ENCODE peak calls at places on chromosomes 2 and 18, in four cellular contexts. Z, H, F and X are unnamed samples.

GRCh38 chr2:46171996-46172546 is 125.1 kb upstream of the EPAS1 start:
- DNase-seq in Z (no peak), H (peak), F (no peak), X (no peak)

GRCh38 chr18:24176727-24177416 is 38.0 kb downstream of the CABYR start:
- DNase-seq in Z (no peak), H (peak), F (peak), X (peak)

GRCh38 chr18:23793051-23793450 is 103.8 kb downstream of the LAMA3 start:
- DNase-seq in Z (no peak), H (peak), F (no peak), X (no peak)

GRCh38 chr2:219720956-219721355 is 93.5 kb downstream of the SLC4A3 start:
- DNase-seq in Z (no peak), H (peak), F (no peak), X (no peak)

GRCh38 chr2:231800493-231801091 is 14.3 kb downstream of the COPS7B start:
- DNase-seq in Z (no peak), H (peak), F (peak), X (no peak)

GRCh38 chr2:112483047-112483473 is 1.1 kb downstream of the TTL start:
- DNase-seq in Z (no peak), H (peak), F (peak), X (peak)

GRCh38 chr2:234761910-234762309 is 189.9 kb upstream of the SH3BP4 start:
- DNase-seq in Z (no peak), H (no peak), F (no peak), X (no peak)

GRCh38 chr2:53366570-53366969 is 401.0 kb upstream of the CHAC2 start:
- DNase-seq in Z (no peak), H (no peak), F (no peak), X (no peak)

GRCh38 chr2:74052732-74053712 is 68.3 kb downstream of the TET3 start:
- DNase-seq in Z (no peak), H (no peak), F (no peak), X (no peak)

GRCh38 chr18:11689972-11690570 is 1.0 kb downstream of the GNAL start:
- DNase-seq in Z (no peak), H (no peak), F (peak), X (no peak)

GRCh38 chr2:201698588-201699226 is at the start of gene MPP4:
- DNase-seq in Z (peak), H (peak), F (no peak), X (no peak)

GRCh38 chr2:221518201-221518936 is 53.7 kb downstream of the EPHA4 start:
- DNase-seq in Z (no peak), H (no peak), F (no peak), X (no peak)

GRCh38 chr2:204027105-204027504 is 90.5 kb downstream of the ICOS start:
- DNase-seq in Z (peak), H (no peak), F (no peak), X (no peak)

GRCh38 chr2:199019898-199020507 is 437.7 kb downstream of the SATB2 start:
- DNase-seq in Z (peak), H (no peak), F (peak), X (no peak)

GRCh38 chr2:230326453-230327417 is at the start of gene SP140L:
- DNase-seq in Z (peak), H (no peak), F (peak), X (no peak)

GRCh38 chr2:208025037-208025813 is at the start of gene PLEKHM3:
- DNase-seq in Z (peak), H (peak), F (peak), X (peak)

GRCh38 chr2:216217904-216218260 is 108.7 kb downstream of the XRCC5 start:
- DNase-seq in Z (no peak), H (no peak), F (no peak), X (no peak)

GRCh38 chr2:179410552-179411356 is 146.1 kb upstream of the SESTD1 start:
- DNase-seq in Z (peak), H (peak), F (peak), X (peak)

GRCh38 chr2:240934701-240935100 is 28.6 kb downstream of the CROCC2 start:
- DNase-seq in Z (no peak), H (peak), F (peak), X (no peak)

GRCh38 chr2:211875488-211875887 is 663.1 kb downstream of the ERBB4 start:
- DNase-seq in Z (no peak), H (no peak), F (no peak), X (no peak)

GRCh38 chr18:78582898-78583738 is 396.5 kb upstream of the SALL3 start:
- DNase-seq in Z (no peak), H (peak), F (no peak), X (no peak)

GRCh38 chr2:55809875-55810620 is 113.5 kb downstream of the EFEMP1 start:
- DNase-seq in Z (peak), H (no peak), F (no peak), X (no peak)

GRCh38 chr2:9110893-9111569 is 95.6 kb upstream of the ASAP2 start:
- DNase-seq in Z (no peak), H (peak), F (peak), X (no peak)

GRCh38 chr2:1571477-1572417 is 158.5 kb downstream of the TPO start:
- DNase-seq in Z (no peak), H (peak), F (no peak), X (no peak)

GRCh38 chr2:30346475-30347169 is 100.4 kb upstream of the LCLAT1 start:
- DNase-seq in Z (no peak), H (peak), F (no peak), X (no peak)

GRCh38 chr2:116142828-116143227 is 1671.7 kb upstream of the DDX18 start:
- DNase-seq in Z (no peak), H (no peak), F (no peak), X (no peak)

GRCh38 chr18:46322411-46322891 is 218.3 kb downstream of the HAUS1 start:
- DNase-seq in Z (no peak), H (no peak), F (peak), X (no peak)

GRCh38 chr2:143398701-143399260 is 269.6 kb downstream of the ARHGAP15 start:
- DNase-seq in Z (peak), H (no peak), F (no peak), X (no peak)

GRCh38 chr2:180524458-180524857 is 455.9 kb upstream of the UBE2E3 start:
- DNase-seq in Z (no peak), H (no peak), F (no peak), X (no peak)

GRCh38 chr18:11167778-11168177 is 18.4 kb upstream of the PIEZO2 start:
- DNase-seq in Z (peak), H (no peak), F (no peak), X (no peak)